ENCODE peak calls at places on chromosomes 12 and 14, in seven cellular contexts. U is retina, S is OCI-LY7, N is HFFc6, D is GM03348, V is NCI-H510A, O is epithelial cell of esophagus. F is an unnamed sample.

GRCh38 chr12:70639535-70639934 is 2.3 kb upstream of the PTPRB start:
- DNase-seq in U (no peak), S (no peak), N (no peak), D (no peak), V (no peak), O (no peak), F (no peak)

GRCh38 chr14:70908918-70909641 is 1.8 kb downstream of the PCNX1 start:
- DNase-seq in U (no peak), S (no peak), N (no peak), D (no peak), V (no peak), O (no peak), F (no peak)

GRCh38 chr12:24769682-24770081 is 179.2 kb downstream of the BCAT1 start:
- DNase-seq in U (no peak), S (no peak), N (no peak), D (no peak), V (no peak), O (no peak), F (no peak)

GRCh38 chr12:115232455-115233156 is 548.6 kb upstream of the TBX3 start:
- DNase-seq in U (no peak), S (no peak), N (peak; percentile 70), D (peak; percentile 41), V (no peak), O (peak; percentile 23), F (no peak)

GRCh38 chr14:90193925-90194324 is 62.4 kb upstream of the PSMC1 start:
- DNase-seq in U (no peak), S (peak; percentile 9), N (no peak), D (no peak), V (no peak), O (no peak), F (peak; percentile 28)

GRCh38 chr12:1790470-1790869 is 29.9 kb upstream of the LRTM2 start:
- DNase-seq in U (no peak), S (no peak), N (no peak), D (no peak), V (no peak), O (no peak), F (no peak)

GRCh38 chr12:68119724-68120211 is 39.8 kb downstream of the IFNG start:
- DNase-seq in U (no peak), S (no peak), N (no peak), D (no peak), V (peak; percentile 46), O (peak; percentile 59), F (no peak)

GRCh38 chr14:58401587-58401986 is 5.9 kb downstream of the TOMM20L start:
- DNase-seq in U (no peak), S (peak; percentile 18), N (no peak), D (no peak), V (no peak), O (peak; percentile 13), F (no peak)

GRCh38 chr12:22083167-22083566 is 37.1 kb downstream of the CMAS start:
- DNase-seq in U (peak; percentile 25), S (peak; percentile 31), N (peak; percentile 7), D (peak; percentile 45), V (no peak), O (peak; percentile 63), F (no peak)

GRCh38 chr12:3542911-3543310 is 51.9 kb downstream of the PRMT8 start:
- DNase-seq in U (no peak), S (no peak), N (no peak), D (no peak), V (peak; percentile 23), O (no peak), F (no peak)

GRCh38 chr14:30354439-30354838 is 204.5 kb upstream of the G2E3 start:
- DNase-seq in U (no peak), S (no peak), N (no peak), D (no peak), V (no peak), O (no peak), F (no peak)

GRCh38 chr14:66361013-66361412 is 125.2 kb upstream of the CCDC196 start:
- DNase-seq in U (no peak), S (no peak), N (no peak), D (no peak), V (no peak), O (no peak), F (no peak)

GRCh38 chr12:58452546-58452945 is 467.8 kb downstream of the LRIG3 start:
- DNase-seq in U (no peak), S (no peak), N (peak; percentile 49), D (peak; percentile 52), V (no peak), O (no peak), F (no peak)

GRCh38 chr12:80230068-80230467 is 130.7 kb downstream of the OTOGL start:
- DNase-seq in U (peak; percentile 69), S (no peak), N (no peak), D (no peak), V (peak; percentile 42), O (no peak), F (peak; percentile 54)

GRCh38 chr14:79293482-79293881 is 917.8 kb downstream of the DIO2 start:
- DNase-seq in U (no peak), S (no peak), N (no peak), D (no peak), V (no peak), O (no peak), F (no peak)

GRCh38 chr14:22737052-22737451 is 29.4 kb upstream of the OXA1L start:
- DNase-seq in U (no peak), S (no peak), N (no peak), D (no peak), V (no peak), O (no peak), F (no peak)

GRCh38 chr12:102543494-102543893 is 63.1 kb upstream of the IGF1 start:
- DNase-seq in U (no peak), S (no peak), N (peak; percentile 37), D (no peak), V (no peak), O (no peak), F (no peak)